ENCODE peak calls at places on chromosomes 12 and 14, in eight cellular contexts. N, O, K, B, L, E, Q and X are unnamed samples.

GRCh38 chr12:10211975-10212622 is 578 bp upstream of the GABARAPL1 start:
- DNase-seq in N (peak; percentile 75), O (peak; percentile 92), K (peak; percentile 96), B (peak; percentile 91), L (peak; percentile 82), E (peak; percentile 98), Q (peak; percentile 76), X (peak; percentile 100)

GRCh38 chr12:131605304-131605829 is 105.5 kb upstream of the SFSWAP start:
- DNase-seq in N (no peak), O (no peak), K (no peak), B (no peak), L (no peak), E (no peak), Q (no peak), X (no peak)

GRCh38 chr12:4960030-4960429 is 50.3 kb downstream of the KCNA1 start:
- DNase-seq in N (no peak), O (no peak), K (no peak), B (no peak), L (no peak), E (peak; percentile 25), Q (no peak), X (no peak)

GRCh38 chr12:86186449-86186848 is 69.7 kb downstream of the MGAT4C start:
- DNase-seq in N (no peak), O (no peak), K (no peak), B (no peak), L (peak; percentile 0), E (no peak), Q (no peak), X (no peak)

GRCh38 chr12:45235087-45236025 is 19.5 kb downstream of the ANO6 start:
- DNase-seq in N (no peak), O (no peak), K (no peak), B (no peak), L (peak; percentile 51), E (no peak), Q (no peak), X (peak; percentile 64)

GRCh38 chr12:24661657-24662096 is 287.2 kb downstream of the BCAT1 start:
- DNase-seq in N (no peak), O (no peak), K (peak; percentile 16), B (no peak), L (no peak), E (peak; percentile 64), Q (no peak), X (peak; percentile 54)

GRCh38 chr12:51798507-51798906 is 50.0 kb downstream of the FIGNL2 start:
- DNase-seq in N (no peak), O (no peak), K (no peak), B (no peak), L (no peak), E (no peak), Q (no peak), X (no peak)

GRCh38 chr12:76588881-76589565 is 29.5 kb upstream of the OSBPL8 start:
- DNase-seq in N (no peak), O (no peak), K (no peak), B (peak; percentile 35), L (no peak), E (no peak), Q (no peak), X (no peak)

GRCh38 chr12:24975425-24975824 is 26.5 kb upstream of the BCAT1 start:
- DNase-seq in N (no peak), O (no peak), K (no peak), B (no peak), L (no peak), E (no peak), Q (no peak), X (no peak)

GRCh38 chr12:46523446-46523845 is 150.9 kb upstream of the SLC38A2 start:
- DNase-seq in N (no peak), O (no peak), K (no peak), B (no peak), L (no peak), E (no peak), Q (no peak), X (no peak)

GRCh38 chr12:90585640-90586304 is 369.2 kb downstream of the CCER1 start:
- DNase-seq in N (no peak), O (no peak), K (no peak), B (no peak), L (no peak), E (no peak), Q (no peak), X (no peak)

GRCh38 chr12:92759634-92760268 is 57.0 kb downstream of the PLEKHG7 start:
- DNase-seq in N (no peak), O (no peak), K (no peak), B (no peak), L (no peak), E (no peak), Q (no peak), X (peak; percentile 68)

GRCh38 chr14:79638647-79639266 is 572.5 kb downstream of the DIO2 start:
- DNase-seq in N (no peak), O (no peak), K (no peak), B (no peak), L (no peak), E (no peak), Q (no peak), X (peak; percentile 46)

GRCh38 chr14:44914849-44915248 is 46.9 kb downstream of the KLHL28 start:
- DNase-seq in N (no peak), O (no peak), K (peak; percentile 74), B (no peak), L (no peak), E (peak; percentile 29), Q (no peak), X (no peak)

GRCh38 chr12:67764946-67765619 is 116.5 kb downstream of the DYRK2 start:
- DNase-seq in N (no peak), O (no peak), K (no peak), B (no peak), L (no peak), E (no peak), Q (no peak), X (no peak)

GRCh38 chr14:24938593-24938992 is 111.4 kb downstream of the STXBP6 start:
- DNase-seq in N (no peak), O (no peak), K (no peak), B (no peak), L (no peak), E (no peak), Q (no peak), X (no peak)

GRCh38 chr12:85057370-85057963 is 21.3 kb downstream of the LRRIQ1 start:
- DNase-seq in N (no peak), O (no peak), K (peak; percentile 39), B (no peak), L (peak; percentile 62), E (no peak), Q (no peak), X (peak; percentile 20)

GRCh38 chr14:93958567-93959238 is 17.7 kb downstream of the ASB2 start:
- DNase-seq in N (no peak), O (no peak), K (no peak), B (no peak), L (no peak), E (no peak), Q (no peak), X (no peak)

GRCh38 chr12:26651566-26652188 is 181.3 kb downstream of the ITPR2 start:
- DNase-seq in N (no peak), O (peak; percentile 49), K (peak; percentile 67), B (peak; percentile 20), L (peak; percentile 62), E (no peak), Q (peak; percentile 20), X (peak; percentile 78)

GRCh38 chr12:24222968-24223367 is 273.5 kb upstream of the SOX5 start:
- DNase-seq in N (no peak), O (no peak), K (no peak), B (no peak), L (no peak), E (no peak), Q (no peak), X (peak; percentile 36)

GRCh38 chr12:52992699-52993557 is 13.3 kb upstream of the EIF4B start:
- DNase-seq in N (no peak), O (no peak), K (no peak), B (no peak), L (no peak), E (no peak), Q (no peak), X (peak; percentile 75)

GRCh38 chr14:92584856-92585255 is 71.3 kb downstream of the RIN3 start:
- DNase-seq in N (no peak), O (no peak), K (no peak), B (peak; percentile 59), L (no peak), E (no peak), Q (no peak), X (no peak)

GRCh38 chr12:64653123-64653522 is 42.8 kb downstream of the RASSF3 start:
- DNase-seq in N (no peak), O (no peak), K (no peak), B (no peak), L (no peak), E (no peak), Q (no peak), X (no peak)